ENCODE peak calls at places on chromosomes 11 and 22, in nine cellular contexts. L is psoas muscle; V is stomach; A is transverse colon; Q is GM12878; P is CD4-positive, alpha-beta memory T cell; D is body of pancreas; I is H9; Y is fibroblast of lung. N is an unnamed sample.

GRCh38 chr11:45285931-45286632 is at the start of gene SYT13:
- DNase-seq in P (no peak), Q (no peak), D (peak; percentile 73), I (peak; percentile 92), V (peak; percentile 78), Y (peak; percentile 13), L (no peak), A (peak; percentile 86), N (peak; percentile 78)

GRCh38 chr11:126405906-126406305 is 50.4 kb downstream of the ST3GAL4 start:
- DNase-seq in I (no peak), A (peak; percentile 73), D (no peak), P (no peak), Y (no peak), L (no peak), V (no peak), Q (no peak), N (no peak)

GRCh38 chr11:91261513-91261912 is 963.1 kb upstream of the FAT3 start:
- DNase-seq in D (no peak), P (no peak), A (no peak), I (no peak), L (no peak), V (no peak), Y (no peak), Q (no peak), N (no peak)

GRCh38 chr11:11988862-11989261 is 19.6 kb downstream of the DKK3 start:
- DNase-seq in Y (no peak), L (no peak), P (no peak), I (no peak), A (no peak), Q (no peak), V (no peak), D (no peak), N (no peak)

GRCh38 chr11:44171518-44171917 is 76.0 kb downstream of the EXT2 start:
- DNase-seq in Q (no peak), L (no peak), P (no peak), I (no peak), V (no peak), D (no peak), A (no peak), Y (peak; percentile 73), N (no peak)

GRCh38 chr22:36860821-36861659 is at the start of gene NCF4:
- DNase-seq in I (no peak), D (peak; percentile 37), Q (peak; percentile 94), P (peak; percentile 27), Y (no peak), A (peak; percentile 77), L (peak; percentile 80), V (peak; percentile 57), N (peak; percentile 26)

GRCh38 chr22:25420925-25421904 is 143.3 kb upstream of the GRK3 start:
- DNase-seq in Y (no peak), A (no peak), D (no peak), Q (no peak), V (no peak), P (no peak), L (no peak), I (peak; percentile 68), N (peak; percentile 37)

GRCh38 chr11:46238967-46239800 is 38.3 kb upstream of the CREB3L1 start:
- DNase-seq in V (peak; percentile 85), L (peak; percentile 92), Q (no peak), I (peak; percentile 95), Y (peak; percentile 82), D (peak; percentile 82), A (peak; percentile 86), P (peak; percentile 81), N (peak; percentile 77)

GRCh38 chr11:82898242-82898641 is 2.0 kb downstream of the PRCP start:
- DNase-seq in Q (no peak), I (no peak), P (no peak), V (no peak), D (no peak), Y (no peak), A (no peak), L (no peak), N (no peak)

GRCh38 chr11:44241851-44242250 is 68.1 kb downstream of the ALX4 start:
- DNase-seq in D (no peak), A (no peak), Q (no peak), V (no peak), L (peak; percentile 88), I (no peak), Y (no peak), P (no peak), N (no peak)

GRCh38 chr22:23012081-23012622 is 58.2 kb upstream of the GNAZ start:
- DNase-seq in D (no peak), L (no peak), I (no peak), Q (peak; percentile 36), Y (no peak), A (no peak), V (no peak), P (no peak), N (no peak)

GRCh38 chr22:38827510-38827909 is 16.3 kb downstream of the NPTXR start:
- DNase-seq in P (no peak), I (no peak), D (no peak), Y (no peak), L (peak; percentile 10), Q (no peak), V (no peak), A (no peak), N (no peak)

GRCh38 chr11:96218901-96219300 is 124.1 kb downstream of the MAML2 start:
- DNase-seq in L (no peak), D (no peak), A (no peak), Y (no peak), P (no peak), Q (no peak), V (no peak), I (no peak), N (no peak)

GRCh38 chr11:96222102-96222501 is 120.9 kb downstream of the MAML2 start:
- DNase-seq in Y (no peak), I (no peak), Q (no peak), V (no peak), A (no peak), L (no peak), P (no peak), D (no peak), N (no peak)

GRCh38 chr11:96218013-96218412 is 125.0 kb downstream of the MAML2 start:
- DNase-seq in L (no peak), I (no peak), A (no peak), Y (no peak), D (no peak), Q (no peak), V (no peak), P (no peak), N (no peak)

GRCh38 chr11:96221244-96222070 is 121.5 kb downstream of the MAML2 start:
- DNase-seq in A (no peak), L (no peak), P (no peak), Y (no peak), I (no peak), V (no peak), D (no peak), Q (no peak), N (no peak)

GRCh38 chr11:96219981-96220623 is 122.9 kb downstream of the MAML2 start:
- DNase-seq in P (no peak), Q (no peak), I (no peak), L (no peak), V (no peak), D (no peak), Y (no peak), A (no peak), N (no peak)
- H3K4me1 ChIP-seq in P (peaks cover 85% of the 10 kb centered on the region), Q (peaks cover 30% of the 10 kb centered on the region), I (peaks cover 7% of the 10 kb centered on the region), L (peaks cover 16% of the 10 kb centered on the region), V (peaks cover 17% of the 10 kb centered on the region), D (peaks cover 18% of the 10 kb centered on the region), Y (peaks cover 12% of the 10 kb centered on the region), A (peaks cover 28% of the 10 kb centered on the region), N (peaks cover 22% of the 10 kb centered on the region)

GRCh38 chr11:68375337-68375736 is 62.9 kb downstream of the LRP5 start:
- DNase-seq in V (no peak), A (no peak), D (no peak), L (no peak), P (no peak), Y (no peak), I (no peak), Q (no peak), N (no peak)

GRCh38 chr11:68373189-68373809 is 60.9 kb downstream of the LRP5 start:
- DNase-seq in V (no peak), Y (peak; percentile 36), A (no peak), I (no peak), P (no peak), D (no peak), Q (no peak), L (no peak), N (no peak)

GRCh38 chr11:68372625-68373024 is 60.2 kb downstream of the LRP5 start:
- DNase-seq in Y (no peak), V (no peak), A (no peak), D (no peak), I (no peak), L (no peak), P (no peak), Q (no peak), N (no peak)

GRCh38 chr11:68373810-68374501 is 61.6 kb downstream of the LRP5 start:
- DNase-seq in Y (peak; percentile 12), Q (no peak), V (peak; percentile 61), I (no peak), L (peak; percentile 70), D (peak; percentile 59), A (peak; percentile 58), P (no peak), N (peak; percentile 75)

GRCh38 chr11:68374531-68374930 is 62.1 kb downstream of the LRP5 start:
- DNase-seq in I (no peak), Y (no peak), P (no peak), A (no peak), Q (no peak), V (no peak), D (no peak), L (no peak), N (no peak)
- H3K4me1 ChIP-seq in I (no peaks in the 10 kb centered on the region), Y (peaks cover 22% of the 10 kb centered on the region), P (no peaks in the 10 kb centered on the region), A (peaks cover 56% of the 10 kb centered on the region), Q (peaks cover 31% of the 10 kb centered on the region), V (peaks cover 58% of the 10 kb centered on the region), D (peaks cover 33% of the 10 kb centered on the region), L (peaks cover 67% of the 10 kb centered on the region), N (peaks cover 38% of the 10 kb centered on the region)

DNA sequence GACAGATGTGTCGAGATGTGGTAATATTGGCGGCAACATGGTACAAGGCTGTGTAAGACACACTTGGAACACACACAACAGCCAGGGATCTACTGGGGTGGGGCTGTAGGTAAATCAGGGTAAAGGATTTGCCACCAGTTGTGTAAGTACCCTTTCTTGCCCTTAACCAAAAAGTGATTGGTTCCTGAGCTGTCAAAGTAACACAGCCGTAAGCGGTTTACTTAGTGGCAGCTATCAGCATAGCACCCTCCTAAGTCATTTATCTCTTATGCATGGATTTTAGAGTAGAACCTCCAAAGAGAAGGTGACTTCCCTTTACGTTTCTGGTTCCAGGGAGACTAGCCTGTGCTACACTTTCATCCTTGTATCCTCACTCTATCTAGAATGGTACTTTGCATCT is 57.2 kb downstream of the SPECC1L start:
- DNase-seq in A (no peak), D (no peak), L (no peak), Q (no peak), V (no peak), I (no peak), P (no peak), Y (no peak), N (no peak)
- H3K4me1 ChIP-seq in A (peaks cover 20% of the 10 kb centered on the region), D (peaks cover 22% of the 10 kb centered on the region), L (no peaks in the 10 kb centered on the region), Q (no peaks in the 10 kb centered on the region), V (no peaks in the 10 kb centered on the region), I (no peaks in the 10 kb centered on the region), P (peaks cover 9% of the 10 kb centered on the region), Y (peaks cover 11% of the 10 kb centered on the region), N (no peaks in the 10 kb centered on the region)

DNA sequence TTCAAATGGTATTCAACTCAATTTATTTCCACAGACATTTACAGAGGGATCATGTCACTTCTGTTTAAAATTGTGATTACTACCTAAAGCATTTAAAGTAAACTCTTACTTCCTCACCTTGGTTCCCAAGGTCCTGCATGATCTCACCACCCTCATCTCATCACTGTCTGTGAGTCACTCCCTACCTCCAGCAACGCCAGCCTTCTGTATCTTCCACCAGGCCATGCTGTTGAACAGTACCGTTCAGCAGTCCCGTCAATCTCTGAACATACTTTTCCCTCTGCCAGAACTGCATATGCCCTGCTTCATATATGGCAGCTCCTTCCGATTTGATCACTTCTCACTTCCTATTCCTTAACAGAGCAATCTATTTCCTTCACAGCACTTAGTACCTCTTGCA is 2.0 kb downstream of the FBXO3 start:
- DNase-seq in I (no peak), D (peak; percentile 18), P (no peak), V (no peak), A (no peak), L (no peak), Y (peak; percentile 32), Q (no peak), N (no peak)
- H3K4me1 ChIP-seq in I (no peaks in the 10 kb centered on the region), D (peaks cover 38% of the 10 kb centered on the region), P (peaks cover 36% of the 10 kb centered on the region), V (peaks cover 18% of the 10 kb centered on the region), A (peaks cover 28% of the 10 kb centered on the region), L (peaks cover 28% of the 10 kb centered on the region), Y (peaks cover 3% of the 10 kb centered on the region), Q (peaks cover 21% of the 10 kb centered on the region), N (peaks cover 23% of the 10 kb centered on the region)